ENCODE peak calls at places on chromosome 11, in nine cellular contexts. S, Y, E, V, C, L, D, X and F are unnamed samples.

GRCh38 chr11:104033134-104033533 is 3.3 kb upstream of the DDI1 start:
- DNase-seq in E (no peak), D (peak), C (no peak), L (no peak), Y (no peak), V (no peak), X (no peak), S (no peak), F (no peak)

GRCh38 chr11:118306556-118306955 is 2.0 kb downstream of the CD3E start:
- DNase-seq in D (no peak), S (no peak), E (no peak), C (no peak), X (peak), Y (no peak), V (no peak), L (no peak), F (no peak)

GRCh38 chr11:72813740-72814138 is 472 bp upstream of the ATG16L2 start:
- DNase-seq in E (peak), V (no peak), C (peak), Y (peak), D (peak), S (peak), X (no peak), L (peak), F (peak)

GRCh38 chr11:79447039-79447438 is 6.2 kb upstream of the TENM4 start:
- DNase-seq in Y (no peak), V (no peak), X (no peak), D (no peak), E (no peak), C (no peak), L (no peak), S (no peak), F (no peak)

GRCh38 chr11:125724125-125724524 is 22.0 kb upstream of the PATE1 start:
- DNase-seq in Y (peak), C (no peak), D (no peak), V (no peak), L (no peak), E (no peak), X (no peak), S (no peak), F (no peak)

GRCh38 chr11:65213322-65214211 is 31.8 kb downstream of the CAPN1 start:
- DNase-seq in D (no peak), Y (no peak), X (no peak), S (no peak), L (peak), E (no peak), C (no peak), V (no peak), F (no peak)

GRCh38 chr11:34308049-34308692 is 49.6 kb downstream of the ABTB2 start:
- DNase-seq in L (no peak), X (no peak), D (no peak), S (no peak), E (no peak), C (no peak), Y (no peak), V (no peak), F (no peak)

GRCh38 chr11:80157447-80157846 is 716.6 kb upstream of the TENM4 start:
- DNase-seq in X (no peak), L (no peak), Y (no peak), C (no peak), S (no peak), V (no peak), E (no peak), D (no peak), F (no peak)

GRCh38 chr11:10026514-10026913 is 267.5 kb downstream of the SBF2 start:
- DNase-seq in S (no peak), X (no peak), V (no peak), D (no peak), L (no peak), Y (no peak), C (no peak), E (no peak), F (no peak)